ENCODE peak calls at places on chromosome 11, in five cellular contexts. One of them, this sample, is unnamed.

GRCh38 chr11:87143663-87144062 is 105.9 kb downstream of the TMEM135 start:
- DNase-seq in HFF-Myc: no peak
- DNase-seq in activated naive CD4-positive, alpha-beta T cell: no peak
- DNase-seq in ecto neural progenitor cell: no peak
- DNase-seq in smooth muscle cell of the brain vasculature: no peak
- DNase-seq in this sample: no peak

GRCh38 chr11:126839496-126839895 is 161.1 kb downstream of the KIRREL3 start:
- DNase-seq in smooth muscle cell of the brain vasculature: no peak
- DNase-seq in activated naive CD4-positive, alpha-beta T cell: no peak
- DNase-seq in ecto neural progenitor cell: no peak
- DNase-seq in HFF-Myc: no peak
- DNase-seq in this sample: no peak

GRCh38 chr11:48081151-48082010 is 101.0 kb downstream of the PTPRJ start:
- DNase-seq in smooth muscle cell of the brain vasculature: peak
- DNase-seq in ecto neural progenitor cell: no peak
- DNase-seq in HFF-Myc: no peak
- DNase-seq in activated naive CD4-positive, alpha-beta T cell: no peak
- DNase-seq in this sample: no peak

GRCh38 chr11:128848815-128849455 is 18.2 kb downstream of the KCNJ1 start:
- DNase-seq in HFF-Myc: no peak
- DNase-seq in ecto neural progenitor cell: peak
- DNase-seq in smooth muscle cell of the brain vasculature: no peak
- DNase-seq in activated naive CD4-positive, alpha-beta T cell: no peak
- DNase-seq in this sample: no peak

GRCh38 chr11:121249039-121249663 is 43.4 kb upstream of the SC5D start:
- DNase-seq in activated naive CD4-positive, alpha-beta T cell: no peak
- DNase-seq in ecto neural progenitor cell: no peak
- DNase-seq in smooth muscle cell of the brain vasculature: no peak
- DNase-seq in HFF-Myc: no peak
- DNase-seq in this sample: peak

GRCh38 chr11:64385953-64386704 is 27.2 kb downstream of the RPS6KA4 start:
- DNase-seq in HFF-Myc: no peak
- DNase-seq in smooth muscle cell of the brain vasculature: no peak
- DNase-seq in ecto neural progenitor cell: no peak
- DNase-seq in activated naive CD4-positive, alpha-beta T cell: no peak
- DNase-seq in this sample: no peak

GRCh38 chr11:3747704-3748103 is 49.6 kb downstream of the NUP98 start:
- DNase-seq in HFF-Myc: peak
- DNase-seq in ecto neural progenitor cell: no peak
- DNase-seq in activated naive CD4-positive, alpha-beta T cell: no peak
- DNase-seq in smooth muscle cell of the brain vasculature: no peak
- DNase-seq in this sample: no peak

GRCh38 chr11:38718049-38718448 is 2120.0 kb upstream of the RAG2 start:
- DNase-seq in ecto neural progenitor cell: no peak
- DNase-seq in HFF-Myc: no peak
- DNase-seq in smooth muscle cell of the brain vasculature: no peak
- DNase-seq in activated naive CD4-positive, alpha-beta T cell: no peak
- DNase-seq in this sample: no peak

GRCh38 chr11:876550-876949 is 33.9 kb downstream of the TSPAN4 start:
- DNase-seq in activated naive CD4-positive, alpha-beta T cell: no peak
- DNase-seq in HFF-Myc: no peak
- DNase-seq in smooth muscle cell of the brain vasculature: peak
- DNase-seq in ecto neural progenitor cell: no peak
- DNase-seq in this sample: no peak

GRCh38 chr11:22703561-22703960 is 37.1 kb downstream of the GAS2 start:
- DNase-seq in smooth muscle cell of the brain vasculature: no peak
- DNase-seq in ecto neural progenitor cell: no peak
- DNase-seq in HFF-Myc: no peak
- DNase-seq in activated naive CD4-positive, alpha-beta T cell: no peak
- DNase-seq in this sample: no peak

GRCh38 chr11:134371436-134372185 is 39.8 kb downstream of the GLB1L2 start:
- DNase-seq in ecto neural progenitor cell: no peak
- DNase-seq in smooth muscle cell of the brain vasculature: no peak
- DNase-seq in HFF-Myc: no peak
- DNase-seq in activated naive CD4-positive, alpha-beta T cell: no peak
- DNase-seq in this sample: no peak

GRCh38 chr11:93870616-93871015 is 20.2 kb upstream of the VSTM5 start:
- DNase-seq in smooth muscle cell of the brain vasculature: no peak
- DNase-seq in activated naive CD4-positive, alpha-beta T cell: no peak
- DNase-seq in ecto neural progenitor cell: no peak
- DNase-seq in HFF-Myc: no peak
- DNase-seq in this sample: no peak

GRCh38 chr11:46293616-46294015 is 16.2 kb downstream of the CREB3L1 start:
- DNase-seq in HFF-Myc: peak
- DNase-seq in activated naive CD4-positive, alpha-beta T cell: no peak
- DNase-seq in ecto neural progenitor cell: no peak
- DNase-seq in smooth muscle cell of the brain vasculature: no peak
- DNase-seq in this sample: no peak

GRCh38 chr11:64225608-64226506 is at the start of the genes NUDT22 and TRPT1:
- DNase-seq in HFF-Myc: no peak
- DNase-seq in smooth muscle cell of the brain vasculature: peak
- DNase-seq in ecto neural progenitor cell: peak
- DNase-seq in activated naive CD4-positive, alpha-beta T cell: peak
- DNase-seq in this sample: peak

GRCh38 chr11:70027451-70027850 is 50.7 kb upstream of the ANO1 start:
- DNase-seq in HFF-Myc: no peak
- DNase-seq in smooth muscle cell of the brain vasculature: no peak
- DNase-seq in ecto neural progenitor cell: peak
- DNase-seq in activated naive CD4-positive, alpha-beta T cell: no peak
- DNase-seq in this sample: no peak

GRCh38 chr11:8839957-8840945 is 70.7 kb upstream of the AKIP1 start:
- DNase-seq in ecto neural progenitor cell: peak
- DNase-seq in activated naive CD4-positive, alpha-beta T cell: no peak
- DNase-seq in HFF-Myc: no peak
- DNase-seq in smooth muscle cell of the brain vasculature: no peak
- DNase-seq in this sample: no peak

GRCh38 chr11:96200243-96200642 is 142.8 kb downstream of the MAML2 start:
- DNase-seq in ecto neural progenitor cell: no peak
- DNase-seq in activated naive CD4-positive, alpha-beta T cell: no peak
- DNase-seq in HFF-Myc: no peak
- DNase-seq in smooth muscle cell of the brain vasculature: no peak
- DNase-seq in this sample: no peak

GRCh38 chr11:46308632-46309419 is 31.4 kb downstream of the CREB3L1 start:
- DNase-seq in ecto neural progenitor cell: peak
- DNase-seq in HFF-Myc: no peak
- DNase-seq in activated naive CD4-positive, alpha-beta T cell: peak
- DNase-seq in smooth muscle cell of the brain vasculature: no peak
- DNase-seq in this sample: no peak

GRCh38 chr11:76073716-76074115 is 132.6 kb downstream of the WNT11 start:
- DNase-seq in smooth muscle cell of the brain vasculature: no peak
- DNase-seq in HFF-Myc: peak
- DNase-seq in activated naive CD4-positive, alpha-beta T cell: no peak
- DNase-seq in ecto neural progenitor cell: no peak
- DNase-seq in this sample: no peak

GRCh38 chr11:72361321-72361720 is 73.0 kb downstream of the CLPB start:
- DNase-seq in ecto neural progenitor cell: no peak
- DNase-seq in activated naive CD4-positive, alpha-beta T cell: no peak
- DNase-seq in HFF-Myc: no peak
- DNase-seq in smooth muscle cell of the brain vasculature: no peak
- DNase-seq in this sample: no peak

GRCh38 chr11:9092846-9093778 is 1.7 kb upstream of the SCUBE2 start:
- DNase-seq in activated naive CD4-positive, alpha-beta T cell: no peak
- DNase-seq in ecto neural progenitor cell: no peak
- DNase-seq in HFF-Myc: no peak
- DNase-seq in smooth muscle cell of the brain vasculature: no peak
- DNase-seq in this sample: no peak

GRCh38 chr11:123736769-123737168 is 4.7 kb downstream of the ZNF202 start:
- DNase-seq in activated naive CD4-positive, alpha-beta T cell: no peak
- DNase-seq in ecto neural progenitor cell: no peak
- DNase-seq in smooth muscle cell of the brain vasculature: no peak
- DNase-seq in HFF-Myc: no peak
- DNase-seq in this sample: no peak

This sample was measured in NCI-H1048.